ENCODE peak calls at places on chromosomes 13 and 19, in four cellular contexts. One of them, this sample, is unnamed. For H3K9me3, the result is how much of the 10 kb centered on the place peaks cover.

GRCh38 chr13:114143806-114144605 is 11.6 kb upstream of the RASA3 start:
- DNase-seq in H9: peak
- DNase-seq in H1: peak
- DNase-seq in mesenchymal stem cell: no peak
- DNase-seq in this sample: no peak

GRCh38 chr19:14088634-14089411 is 1.7 kb downstream of the SAMD1 start:
- DNase-seq in H1: no peak
- DNase-seq in mesenchymal stem cell: no peak
- DNase-seq in H9: no peak
- DNase-seq in this sample: no peak

GRCh38 chr19:50658438-50659317 is 9.4 kb downstream of the C19orf81 start:
- DNase-seq in mesenchymal stem cell: no peak
- DNase-seq in H9: peak
- DNase-seq in H1: peak
- DNase-seq in this sample: peak

GRCh38 chr13:99371956-99372355 is 64.8 kb upstream of the GPR183 start:
- DNase-seq in mesenchymal stem cell: no peak
- DNase-seq in H9: no peak
- DNase-seq in H1: no peak
- DNase-seq in this sample: no peak

GRCh38 chr19:3057275-3057714 is 5.0 kb downstream of the TLE5 start:
- DNase-seq in H9: peak
- DNase-seq in H1: peak
- DNase-seq in mesenchymal stem cell: no peak
- DNase-seq in this sample: no peak

GRCh38 chr19:10260141-10260584 is 8.1 kb downstream of the MRPL4 start:
- DNase-seq in mesenchymal stem cell: no peak
- DNase-seq in H1: no peak
- DNase-seq in H9: no peak
- DNase-seq in this sample: no peak

GRCh38 chr13:111940892-111941291 is 126.1 kb upstream of the SOX1 start:
- DNase-seq in mesenchymal stem cell: no peak
- DNase-seq in H9: peak
- DNase-seq in H1: peak
- DNase-seq in this sample: no peak

GRCh38 chr13:25406377-25406776 is 34.6 kb downstream of the ATP8A2 start:
- DNase-seq in mesenchymal stem cell: no peak
- DNase-seq in H1: no peak
- DNase-seq in H9: peak
- DNase-seq in this sample: no peak

GRCh38 chr19:3720533-3720917 is 12.3 kb downstream of the TJP3 start:
- DNase-seq in H1: no peak
- DNase-seq in H9: no peak
- DNase-seq in mesenchymal stem cell: no peak
- DNase-seq in this sample: no peak

GRCh38 chr19:54094601-54095000 is 6.0 kb downstream of the OSCAR start:
- DNase-seq in H1: no peak
- DNase-seq in H9: no peak
- DNase-seq in mesenchymal stem cell: no peak
- DNase-seq in this sample: no peak

GRCh38 chr13:45361596-45362206 is 20.7 kb upstream of the TPT1 start:
- DNase-seq in H9: peak
- DNase-seq in H1: no peak
- DNase-seq in mesenchymal stem cell: no peak
- DNase-seq in this sample: no peak

GRCh38 chr19:28446511-28446910 is 766.4 kb downstream of the UQCRFS1 start:
- DNase-seq in H1: no peak
- DNase-seq in mesenchymal stem cell: no peak
- DNase-seq in H9: peak
- DNase-seq in this sample: no peak

GRCh38 chr19:28444371-28444770 is 768.6 kb downstream of the UQCRFS1 start:
- DNase-seq in H9: no peak
- DNase-seq in H1: no peak
- DNase-seq in mesenchymal stem cell: no peak
- DNase-seq in this sample: no peak

GRCh38 chr19:28445826-28446225 is 767.1 kb downstream of the UQCRFS1 start:
- DNase-seq in H1: no peak
- DNase-seq in mesenchymal stem cell: no peak
- DNase-seq in H9: no peak
- DNase-seq in this sample: no peak

GRCh38 chr19:28454083-28454482 is 758.9 kb downstream of the UQCRFS1 start:
- DNase-seq in H1: no peak
- DNase-seq in H9: no peak
- DNase-seq in mesenchymal stem cell: no peak
- DNase-seq in this sample: no peak

GRCh38 chr19:28449803-28450202 is 763.1 kb downstream of the UQCRFS1 start:
- DNase-seq in H9: no peak
- DNase-seq in H1: no peak
- DNase-seq in mesenchymal stem cell: no peak
- DNase-seq in this sample: no peak
- H2BK15ac ChIP-seq in H9: no peak
- H2BK15ac ChIP-seq in H1: no peak
- H2BK15ac ChIP-seq in mesenchymal stem cell: no peak
- H2BK15ac ChIP-seq in this sample: no peak

GRCh38 chr13:106371024-106371423 is 164.4 kb downstream of the EFNB2 start:
- DNase-seq in H1: no peak
- DNase-seq in mesenchymal stem cell: no peak
- DNase-seq in H9: no peak
- DNase-seq in this sample: no peak
- H2BK12ac ChIP-seq in H1: no peak
- H2BK12ac ChIP-seq in mesenchymal stem cell: no peak
- H2BK12ac ChIP-seq in H9: no peak
- H2BK12ac ChIP-seq in this sample: no peak

DNA sequence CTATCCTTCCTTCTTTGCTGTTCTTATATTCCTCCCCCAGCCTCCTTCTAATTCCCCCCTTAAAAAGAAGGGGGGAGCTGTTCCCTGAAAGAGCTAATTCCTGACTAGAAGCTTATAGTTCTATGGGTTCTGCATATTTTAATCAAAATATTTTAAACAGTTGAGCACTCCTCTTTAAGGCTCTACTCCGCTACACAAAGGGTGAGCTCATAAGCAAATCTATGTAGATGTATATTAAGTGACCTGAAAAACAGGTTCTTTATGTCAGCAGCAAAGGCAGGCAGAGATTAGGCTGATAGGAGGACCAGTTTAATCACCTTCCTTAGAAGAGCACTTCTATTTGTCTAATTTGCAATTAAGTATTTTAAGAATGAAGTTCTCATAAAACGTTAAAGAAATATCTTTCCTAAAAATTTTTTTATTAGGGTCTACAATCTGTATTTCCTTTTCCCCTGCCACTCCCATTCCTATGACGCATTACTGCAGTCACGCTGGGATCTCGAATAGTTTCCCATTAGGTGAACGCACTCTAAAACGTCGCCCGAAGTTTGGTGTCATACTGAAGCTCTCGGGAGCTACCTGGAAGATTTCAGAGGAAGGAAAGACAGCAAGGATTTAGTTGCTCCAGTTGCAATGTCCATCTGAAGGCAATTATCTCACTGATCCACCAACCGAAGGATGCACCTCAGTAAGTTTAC is 5.1 kb downstream of the EFNB2 start:
- DNase-seq in H9: no peak
- DNase-seq in mesenchymal stem cell: no peak
- DNase-seq in H1: no peak
- DNase-seq in this sample: no peak
- H3K9me3 ChIP-seq in H9: under half
- H3K9me3 ChIP-seq in mesenchymal stem cell: under half
- H3K9me3 ChIP-seq in H1: under half
- H3K9me3 ChIP-seq in this sample: under half

GRCh38 chr13:27601771-27602170 is 18.6 kb downstream of the LNX2 start:
- DNase-seq in H9: no peak
- DNase-seq in mesenchymal stem cell: no peak
- DNase-seq in H1: no peak
- DNase-seq in this sample: no peak

GRCh38 chr13:27601208-27601607 is 19.1 kb downstream of the LNX2 start:
- DNase-seq in mesenchymal stem cell: no peak
- DNase-seq in H9: no peak
- DNase-seq in H1: no peak
- DNase-seq in this sample: no peak

GRCh38 chr13:27599096-27599495 is 21.2 kb downstream of the LNX2 start:
- DNase-seq in H1: no peak
- DNase-seq in H9: no peak
- DNase-seq in mesenchymal stem cell: no peak
- DNase-seq in this sample: no peak

GRCh38 chr13:27599845-27600553 is 20.3 kb downstream of the LNX2 start:
- DNase-seq in mesenchymal stem cell: peak
- DNase-seq in H9: no peak
- DNase-seq in H1: no peak
- DNase-seq in this sample: no peak

DNA sequence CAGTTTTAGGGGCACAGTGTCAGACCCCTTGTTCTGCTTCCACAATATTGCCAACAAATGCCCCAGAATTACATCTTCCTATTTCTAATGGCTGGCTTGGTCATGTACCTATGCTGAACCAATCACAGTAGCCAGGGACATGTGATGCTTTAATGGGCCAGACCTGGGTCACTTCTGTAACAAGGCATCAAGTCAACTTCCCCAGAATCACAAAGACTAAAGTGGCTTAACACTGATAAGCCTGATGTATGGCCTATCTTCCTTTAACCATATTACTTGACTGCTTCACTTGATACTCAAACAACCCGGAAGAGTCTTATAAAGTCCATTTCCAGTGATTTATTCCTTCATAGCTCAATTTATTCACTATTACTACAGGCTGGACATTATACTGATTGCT is 19.6 kb downstream of the LNX2 start:
- DNase-seq in mesenchymal stem cell: no peak
- DNase-seq in H1: no peak
- DNase-seq in H9: no peak
- DNase-seq in this sample: no peak
- H2BK15ac ChIP-seq in mesenchymal stem cell: no peak
- H2BK15ac ChIP-seq in H1: no peak
- H2BK15ac ChIP-seq in H9: no peak
- H2BK15ac ChIP-seq in this sample: no peak

GRCh38 chr19:41415154-41415571 is 12.0 kb downstream of the B3GNT8 start:
- DNase-seq in H1: no peak
- DNase-seq in mesenchymal stem cell: no peak
- DNase-seq in H9: no peak
- DNase-seq in this sample: no peak

GRCh38 chr19:41416194-41416674 is 10.9 kb downstream of the B3GNT8 start:
- DNase-seq in H1: no peak
- DNase-seq in H9: no peak
- DNase-seq in mesenchymal stem cell: no peak
- DNase-seq in this sample: no peak

GRCh38 chr19:41411682-41412265 is 14.2 kb downstream of the BCKDHA start:
- DNase-seq in mesenchymal stem cell: no peak
- DNase-seq in H9: no peak
- DNase-seq in H1: no peak
- DNase-seq in this sample: no peak

GRCh38 chr19:41412953-41413352 is 14.2 kb downstream of the B3GNT8 start:
- DNase-seq in H1: no peak
- DNase-seq in H9: no peak
- DNase-seq in mesenchymal stem cell: no peak
- DNase-seq in this sample: no peak

DNA sequence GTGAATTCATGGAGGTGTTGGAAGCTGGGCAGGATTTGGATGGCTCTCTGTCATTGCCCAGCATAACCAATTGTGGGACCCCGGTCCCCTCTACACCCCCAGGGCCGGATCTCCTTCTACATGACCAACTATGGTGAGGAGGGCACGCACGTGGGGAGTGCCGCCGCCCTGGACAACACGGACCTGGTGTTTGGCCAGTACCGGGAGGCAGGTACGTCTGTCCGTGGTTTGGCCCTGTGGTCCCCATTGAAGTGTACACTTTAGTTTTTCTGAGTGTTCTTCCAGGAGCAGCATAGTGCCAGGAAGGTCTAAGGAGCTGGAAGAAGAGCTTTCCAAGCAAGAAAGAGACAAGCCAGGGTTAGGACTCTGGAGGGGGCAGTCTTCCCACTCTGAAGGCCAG is 13.2 kb downstream of the B3GNT8 start:
- DNase-seq in H9: no peak
- DNase-seq in mesenchymal stem cell: no peak
- DNase-seq in H1: no peak
- DNase-seq in this sample: no peak
- H2BK12ac ChIP-seq in H9: no peak
- H2BK12ac ChIP-seq in mesenchymal stem cell: no peak
- H2BK12ac ChIP-seq in H1: no peak
- H2BK12ac ChIP-seq in this sample: no peak

GRCh38 chr13:40875048-40875447 is 85.6 kb downstream of the SLC25A15 start:
- DNase-seq in H9: no peak
- DNase-seq in mesenchymal stem cell: no peak
- DNase-seq in H1: no peak
- DNase-seq in this sample: no peak
- H3K9me3 ChIP-seq in H9: under half
- H3K9me3 ChIP-seq in mesenchymal stem cell: under half
- H3K9me3 ChIP-seq in H1: under half
- H3K9me3 ChIP-seq in this sample: half or more